ENCODE peak calls at places on chromosomes 3 and 15, in four cellular contexts. Q is HepG2, B is GM12878, R is K562. T is an unnamed sample.

GRCh38 chr3:1262246-1262645 is 169.4 kb downstream of the CNTN6 start:
- DNase-seq in Q (no peak), B (no peak), R (no peak), T (no peak)

GRCh38 chr15:60591491-60592385 is 112.8 kb upstream of the ICE2 start:
- DNase-seq in Q (no peak), B (no peak), R (no peak), T (peak)

GRCh38 chr3:66298591-66298990 is 77.8 kb downstream of the SLC25A26 start:
- DNase-seq in Q (no peak), B (no peak), R (no peak), T (no peak)

GRCh38 chr15:49235446-49236207 is 65.6 kb downstream of the GALK2 start:
- DNase-seq in Q (peak), B (peak), R (peak), T (peak)

GRCh38 chr3:126558336-126559071 is at the start of gene C3orf22:
- DNase-seq in Q (no peak), B (no peak), R (no peak), T (no peak)

GRCh38 chr3:11969986-11970385 is 34.2 kb upstream of the SYN2 start:
- DNase-seq in Q (no peak), B (no peak), R (no peak), T (no peak)

GRCh38 chr3:188918086-188918485 is 253.7 kb upstream of the TPRG1 start:
- DNase-seq in Q (no peak), B (no peak), R (no peak), T (no peak)

GRCh38 chr15:46723308-46723707 is 994.0 kb upstream of the SEMA6D start:
- DNase-seq in Q (no peak), B (no peak), R (no peak), T (no peak)

GRCh38 chr3:66037330-66037985 is 1.3 kb downstream of the MAGI1 start:
- DNase-seq in Q (peak), B (no peak), R (peak), T (peak)

GRCh38 chr3:9153763-9154601 is 95.5 kb downstream of the SRGAP3 start:
- DNase-seq in Q (no peak), B (no peak), R (no peak), T (no peak)

GRCh38 chr3:43765417-43766030 is 74.8 kb downstream of the ABHD5 start:
- DNase-seq in Q (no peak), B (no peak), R (no peak), T (no peak)

GRCh38 chr3:40312661-40313226 is 3.2 kb downstream of the EIF1B start:
- DNase-seq in Q (no peak), B (no peak), R (peak), T (no peak)

GRCh38 chr3:160870327-160870726 is 114.3 kb downstream of the PPM1L start:
- DNase-seq in Q (no peak), B (no peak), R (no peak), T (no peak)

GRCh38 chr3:190972840-190973270 is 110.4 kb upstream of the GMNC start:
- DNase-seq in Q (no peak), B (no peak), R (no peak), T (no peak)

GRCh38 chr3:28590216-28590615 is 241.6 kb upstream of the AZI2 start:
- DNase-seq in Q (no peak), B (no peak), R (no peak), T (no peak)

GRCh38 chr3:36729204-36730056 is 34.9 kb downstream of the DCLK3 start:
- DNase-seq in Q (peak), B (no peak), R (peak), T (no peak)

GRCh38 chr3:149934524-149934923 is 36.2 kb downstream of the PFN2 start:
- DNase-seq in Q (no peak), B (no peak), R (no peak), T (no peak)

GRCh38 chr3:42755681-42756578 is 17.1 kb downstream of the CCDC13 start:
- DNase-seq in Q (peak), B (no peak), R (peak), T (peak)

GRCh38 chr3:183809209-183809608 is 16.2 kb downstream of the MAP6D1 start:
- DNase-seq in Q (no peak), B (no peak), R (no peak), T (no peak)

GRCh38 chr15:66758844-66759243 is 56.8 kb downstream of the SMAD6 start:
- DNase-seq in Q (no peak), B (no peak), R (no peak), T (no peak)

GRCh38 chr15:33551860-33552259 is 241.1 kb downstream of the RYR3 start:
- DNase-seq in Q (no peak), B (no peak), R (no peak), T (no peak)

GRCh38 chr3:52277071-52277964 is 1.1 kb downstream of the WDR82 start:
- DNase-seq in Q (peak), B (no peak), R (peak), T (peak)

GRCh38 chr3:17664923-17665322 is 77.5 kb downstream of the TBC1D5 start:
- DNase-seq in Q (no peak), B (no peak), R (no peak), T (no peak)

GRCh38 chr3:107218864-107219269 is 158.4 kb upstream of the CCDC54 start:
- DNase-seq in Q (no peak), B (no peak), R (no peak), T (no peak)

GRCh38 chr15:65032823-65033537 is 3.5 kb upstream of the MTFMT start:
- DNase-seq in Q (peak), B (no peak), R (peak), T (peak)

GRCh38 chr15:67124911-67125588 is 59.6 kb downstream of the SMAD3 start:
- DNase-seq in Q (no peak), B (no peak), R (peak), T (no peak)

GRCh38 chr15:53209396-53210042 is 419.4 kb upstream of the ONECUT1 start:
- DNase-seq in Q (no peak), B (no peak), R (no peak), T (no peak)

GRCh38 chr15:35427091-35427490 is 118.9 kb downstream of the DPH6 start:
- DNase-seq in Q (no peak), B (no peak), R (no peak), T (no peak)
- TF ChIP-seq TCF7 in Q (no peak), B (no peak), R (no peak), T (no peak)

GRCh38 chr15:80402339-80402738 is 1.8 kb upstream of the ARNT2 start:
- DNase-seq in Q (no peak), B (no peak), R (no peak), T (no peak)

GRCh38 chr15:80404057-80404718 is at the start of gene ARNT2:
- DNase-seq in Q (no peak), B (no peak), R (no peak), T (peak)

GRCh38 chr15:80404719-80405553 is 754 bp downstream of the ARNT2 start:
- DNase-seq in Q (no peak), B (no peak), R (no peak), T (peak)

GRCh38 chr15:80405554-80405850 is 1.3 kb downstream of the ARNT2 start:
- DNase-seq in Q (no peak), B (no peak), R (no peak), T (no peak)

DNA sequence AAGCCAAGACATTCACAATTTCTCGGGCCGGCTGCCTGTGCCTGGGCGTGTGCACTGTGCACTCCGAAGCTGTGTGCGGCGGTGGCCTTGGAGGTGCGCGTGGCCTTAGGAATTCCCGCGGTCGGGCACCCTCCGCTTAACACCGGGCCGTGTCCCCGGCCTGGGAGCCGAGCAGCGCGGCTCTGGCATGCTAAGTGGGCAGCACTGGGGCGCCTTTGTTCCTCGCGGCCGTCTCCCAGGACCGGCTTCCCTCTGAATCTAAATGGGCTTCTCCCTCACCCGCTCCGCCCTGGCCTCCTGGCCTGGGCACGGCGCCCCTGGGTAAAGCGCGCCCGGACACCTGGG is 498 bp upstream of the ARNT2 start:
- DNase-seq in Q (no peak), B (no peak), R (no peak), T (peak)
- TF ChIP-seq TCF7 in Q (no peak), B (no peak), R (no peak), T (no peak)

GRCh38 chr3:46736006-46736872 is 18.6 kb upstream of the PRSS50 start:
- DNase-seq in Q (no peak), B (no peak), R (no peak), T (no peak)

GRCh38 chr3:46733026-46733800 is 15.5 kb upstream of the PRSS50 start:
- DNase-seq in Q (no peak), B (no peak), R (peak), T (no peak)

GRCh38 chr3:46737320-46737719 is 19.7 kb upstream of the PRSS50 start:
- DNase-seq in Q (no peak), B (no peak), R (no peak), T (no peak)

GRCh38 chr3:46731795-46732194 is 14.1 kb upstream of the PRSS50 start:
- DNase-seq in Q (no peak), B (peak), R (no peak), T (no peak)

GRCh38 chr3:46734773-46735172 is 17.1 kb upstream of the PRSS50 start:
- DNase-seq in Q (no peak), B (no peak), R (no peak), T (no peak)
- TF ChIP-seq TCF7 in Q (no peak), B (no peak), R (no peak), T (no peak)

DNA sequence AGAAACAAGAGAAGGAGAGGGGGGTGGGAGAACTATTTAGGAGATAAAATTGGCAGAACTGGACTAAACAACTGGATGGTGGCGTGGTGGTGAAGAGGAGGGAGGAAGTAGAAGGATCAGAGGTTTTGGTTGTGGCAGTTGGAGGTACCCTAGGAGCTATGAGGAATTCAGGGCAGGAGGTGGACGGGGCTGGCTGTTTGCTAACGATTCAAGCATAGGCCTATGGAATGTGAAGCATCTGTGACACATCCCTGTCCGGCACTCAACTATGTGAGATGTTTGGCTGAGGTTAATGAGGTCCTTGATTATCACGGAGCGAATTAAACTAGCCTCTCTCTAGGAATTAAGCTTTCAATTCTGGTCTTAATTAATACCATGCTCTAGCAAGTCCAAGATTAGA is 13.5 kb downstream of the TARS3 start:
- DNase-seq in Q (peak), B (no peak), R (no peak), T (no peak)
- TF ChIP-seq TCF7 in Q (no peak), B (no peak), R (no peak), T (no peak)

DNA sequence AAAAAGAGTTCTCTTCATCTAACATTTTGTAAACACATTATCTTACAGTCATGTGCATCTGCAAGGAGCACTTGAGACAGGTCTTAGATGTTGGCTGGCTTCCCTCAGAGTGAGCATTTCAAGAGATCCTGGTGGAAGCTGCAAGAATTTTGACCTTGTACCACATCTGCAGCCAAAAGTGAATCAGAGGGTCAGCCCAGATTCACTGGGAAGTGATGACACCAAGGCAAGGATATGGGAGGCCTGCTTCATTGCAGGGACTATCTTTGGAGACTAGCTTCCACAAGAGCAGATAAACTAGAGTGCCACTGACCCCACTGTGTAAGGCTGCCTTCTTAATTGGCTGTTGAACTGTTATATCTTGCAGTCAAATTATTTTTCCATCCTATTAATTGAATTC is 21.3 kb upstream of the GADL1 start:
- DNase-seq in Q (no peak), B (no peak), R (no peak), T (no peak)
- TF ChIP-seq TCF7 in Q (no peak), B (no peak), R (no peak), T (no peak)

DNA sequence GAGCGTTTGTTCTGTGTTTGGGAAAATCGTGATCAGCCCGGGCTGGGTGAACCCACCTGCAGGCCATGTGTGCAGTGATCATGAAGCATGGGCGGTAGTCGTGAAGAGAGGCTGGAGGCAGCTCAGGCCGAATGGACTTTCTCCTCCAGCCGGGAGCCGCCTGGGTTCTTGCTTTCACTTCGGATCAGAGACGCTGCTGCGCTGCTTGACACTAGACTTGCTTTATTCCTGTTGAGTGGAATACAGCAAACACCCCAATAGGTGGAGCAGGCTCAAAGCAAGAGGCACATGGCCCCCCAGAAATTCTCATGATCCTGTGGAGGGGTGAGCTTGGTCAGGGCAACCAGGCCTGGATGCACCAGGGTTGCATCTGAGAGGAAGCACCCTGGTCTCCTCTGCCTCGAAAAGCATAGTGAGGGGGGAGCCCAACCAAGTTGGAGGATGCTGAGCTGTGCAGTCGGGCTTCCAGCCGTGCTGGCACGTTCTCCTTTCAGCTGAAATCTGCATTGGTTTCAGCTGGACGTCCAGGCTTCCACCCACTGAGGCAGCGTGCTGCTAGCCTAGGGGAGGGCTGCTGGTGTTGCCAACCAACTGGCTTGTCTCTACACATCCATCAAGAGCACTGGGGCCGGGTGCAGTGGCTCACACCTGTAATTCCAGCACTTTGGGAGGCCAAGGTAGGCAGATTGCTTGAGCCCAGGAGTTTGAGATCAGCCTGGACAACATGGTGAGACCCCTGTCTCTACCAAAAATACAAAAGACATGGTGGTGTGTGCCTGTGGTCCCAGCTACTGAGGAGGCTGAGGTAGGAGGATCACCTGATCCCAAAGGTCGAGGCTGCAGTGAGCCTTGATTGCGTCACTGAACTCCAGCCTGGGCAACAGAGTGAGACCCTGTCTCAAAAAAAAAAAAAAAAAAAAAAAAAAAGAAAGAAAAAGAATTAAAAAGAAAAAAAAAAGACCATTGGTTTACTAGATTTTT is 2.8 kb upstream of the NRROS start:
- DNase-seq in Q (no peak), B (no peak), R (no peak), T (no peak)
- TF ChIP-seq TCF7 in Q (no peak), B (no peak), R (no peak), T (no peak)

GRCh38 chr3:139016430-139017048 is 4.2 kb downstream of the PRR23B start:
- DNase-seq in Q (peak), B (peak), R (peak), T (no peak)

GRCh38 chr3:139024968-139025367 is 4.2 kb upstream of the PRR23B start:
- DNase-seq in Q (no peak), B (no peak), R (no peak), T (no peak)

GRCh38 chr3:139020036-139020867 is 474 bp downstream of the PRR23B start:
- DNase-seq in Q (no peak), B (no peak), R (no peak), T (no peak)

DNA sequence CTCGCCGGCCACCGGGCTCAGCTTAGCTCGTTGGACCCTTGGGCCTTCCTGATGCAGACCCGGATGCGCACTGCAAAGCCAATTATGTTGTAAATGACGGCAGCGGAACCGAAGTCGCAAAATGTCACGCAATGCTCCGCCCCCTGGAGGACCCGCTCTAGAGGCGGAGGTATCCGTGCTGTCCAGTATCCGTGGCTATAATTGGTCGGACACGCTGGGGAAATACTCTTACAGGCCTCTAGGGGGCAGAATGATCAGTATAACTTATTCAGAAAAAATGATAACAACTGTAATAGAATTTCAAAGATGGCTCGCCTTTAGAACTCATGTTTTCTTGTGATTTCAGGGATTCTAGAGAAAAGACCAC is at the start of gene PRR23B:
- DNase-seq in Q (peak), B (no peak), R (peak), T (peak)
- TF ChIP-seq TCF7 in Q (no peak), B (no peak), R (no peak), T (no peak)